ENCODE peak calls at places on chromosome 19, in ten cellular contexts. C, W, A, G, I, L, Y, D, U and K are unnamed samples.

GRCh38 chr19:10013834-10014618 is 743 bp downstream of the RDH8 start:
- DNase-seq in I (no peak), C (no peak), L (no peak), D (no peak), U (no peak), A (no peak), W (no peak), Y (no peak), G (no peak), K (no peak)

GRCh38 chr19:54339646-54340358 is 840 bp upstream of the LILRA4 start:
- DNase-seq in A (no peak), W (no peak), C (no peak), U (no peak), I (no peak), L (no peak), G (no peak), Y (no peak), D (no peak), K (no peak)

GRCh38 chr19:15544283-15544682 is 36.0 kb downstream of the CYP4F22 start:
- DNase-seq in C (no peak), I (no peak), Y (no peak), L (no peak), U (no peak), D (no peak), W (no peak), G (no peak), A (no peak), K (no peak)

GRCh38 chr19:46610851-46611770 is 10.0 kb downstream of the CALM3 start:
- DNase-seq in I (no peak), G (no peak), C (peak; percentile 9), D (no peak), A (no peak), L (no peak), W (no peak), Y (peak; percentile 47), U (no peak), K (peak; percentile 57)

GRCh38 chr19:13849277-13849676 is 27.7 kb upstream of the NANOS3 start:
- DNase-seq in U (no peak), L (no peak), C (no peak), W (no peak), D (no peak), Y (no peak), A (no peak), I (no peak), G (no peak), K (no peak)

GRCh38 chr19:21463449-21464105 is 41.8 kb upstream of the ZNF429 start:
- DNase-seq in C (peak; percentile 42), Y (peak; percentile 67), L (peak; percentile 67), D (peak; percentile 61), G (no peak), U (no peak), A (no peak), W (no peak), I (no peak), K (no peak)

GRCh38 chr19:21584532-21584931 is 79.1 kb downstream of the ZNF429 start:
- DNase-seq in I (no peak), L (no peak), D (no peak), Y (no peak), C (no peak), A (no peak), U (no peak), W (no peak), G (no peak), K (no peak)

GRCh38 chr19:56270676-56271075 is 1.9 kb upstream of the EDDM13 start:
- DNase-seq in W (no peak), C (no peak), Y (no peak), A (no peak), I (no peak), D (peak; percentile 32), G (no peak), U (no peak), L (no peak), K (no peak)

GRCh38 chr19:58399903-58400637 is 4.6 kb downstream of the RNF225 start:
- DNase-seq in C (no peak), I (no peak), G (no peak), D (no peak), W (no peak), U (no peak), Y (no peak), A (no peak), L (no peak), K (no peak)

GRCh38 chr19:16594131-16594586 is 21.9 kb upstream of the SLC35E1 start:
- DNase-seq in A (no peak), C (no peak), L (no peak), U (no peak), Y (peak; percentile 62), W (peak; percentile 37), D (no peak), I (no peak), G (no peak), K (no peak)

GRCh38 chr19:39247701-39248664 is 673 bp downstream of the IFNL4 start:
- DNase-seq in U (no peak), Y (no peak), D (no peak), I (no peak), W (no peak), C (no peak), A (no peak), G (no peak), L (no peak), K (no peak)

GRCh38 chr19:15378529-15379082 is 981 bp downstream of the AKAP8 start:
- DNase-seq in L (peak; percentile 14), G (no peak), U (peak; percentile 31), D (peak; percentile 49), W (no peak), I (peak; percentile 20), C (peak; percentile 45), Y (peak; percentile 69), A (no peak), K (peak; percentile 73)

GRCh38 chr19:35299523-35300339 is 7.8 kb downstream of the MAG start:
- DNase-seq in L (no peak), U (no peak), D (no peak), C (no peak), Y (peak; percentile 49), A (no peak), W (no peak), I (no peak), G (no peak), K (no peak)

GRCh38 chr19:3008994-3009393 is 20.1 kb downstream of the TLE2 start:
- DNase-seq in U (no peak), D (no peak), W (no peak), L (no peak), I (no peak), G (no peak), Y (no peak), C (no peak), A (no peak), K (no peak)

GRCh38 chr19:41795031-41795461 is 1.3 kb upstream of the CEACAM3 start:
- DNase-seq in U (peak; percentile 70), L (peak; percentile 64), W (peak; percentile 44), Y (peak; percentile 74), G (no peak), A (no peak), D (peak; percentile 70), I (peak; percentile 76), C (no peak), K (peak; percentile 59)

GRCh38 chr19:6427131-6427530 is 2.5 kb upstream of the KHSRP start:
- DNase-seq in C (no peak), Y (no peak), I (no peak), A (no peak), G (no peak), U (no peak), D (no peak), W (no peak), L (no peak), K (no peak)

GRCh38 chr19:53147645-53148044 is 11.2 kb downstream of the ZNF347 start:
- DNase-seq in D (no peak), U (no peak), A (no peak), Y (no peak), L (no peak), I (no peak), G (no peak), C (no peak), W (no peak), K (no peak)

GRCh38 chr19:13621413-13621812 is 115.1 kb upstream of the CACNA1A start:
- DNase-seq in Y (peak; percentile 65), L (no peak), U (peak; percentile 32), D (no peak), G (peak; percentile 80), C (no peak), W (peak; percentile 12), A (peak; percentile 86), I (peak; percentile 67), K (peak; percentile 36)

GRCh38 chr19:6730153-6730804 is 7.1 kb downstream of the GPR108 start:
- DNase-seq in G (no peak), A (no peak), W (no peak), C (no peak), U (peak; percentile 84), Y (peak; percentile 77), I (no peak), L (no peak), D (peak; percentile 94), K (peak; percentile 66)

GRCh38 chr19:51148571-51148970 is 6.5 kb downstream of the SIGLEC7 start:
- DNase-seq in Y (no peak), C (no peak), I (no peak), D (no peak), A (no peak), L (no peak), G (no peak), W (no peak), U (no peak), K (no peak)

GRCh38 chr19:36999313-36999712 is 78.9 kb upstream of the ZNF420 start:
- DNase-seq in L (no peak), A (no peak), C (no peak), U (no peak), Y (no peak), G (no peak), D (no peak), W (no peak), I (no peak), K (no peak)

GRCh38 chr19:40990972-40991381 is at the start of gene CYP2B6:
- DNase-seq in Y (no peak), L (no peak), C (no peak), W (no peak), U (no peak), I (peak; percentile 37), G (no peak), D (no peak), A (no peak), K (peak; percentile 84)

GRCh38 chr19:9966024-9966423 is 29.7 kb upstream of the OLFM2 start:
- DNase-seq in L (no peak), U (no peak), Y (no peak), C (no peak), G (no peak), I (no peak), A (no peak), D (no peak), W (no peak), K (no peak)